ENCODE peak calls at places on chromosomes 1 and 21, in nine cellular contexts. W, C, R, Y, N, S, E, O and D are unnamed samples.
A peak's percentile ranks its signal among the peaks of the same experiment; 100 is the strongest.

GRCh38 chr1:33893147-33893830 is 29.4 kb downstream of the HMGB4 start:
- DNase-seq in S (no peak), N (no peak), E (no peak), O (no peak), C (no peak), Y (no peak), W (no peak), R (no peak), D (no peak)

GRCh38 chr1:31127266-31127665 is 61.7 kb upstream of the PUM1 start:
- DNase-seq in N (no peak), W (no peak), C (no peak), Y (no peak), S (no peak), R (no peak), O (no peak), E (no peak), D (no peak)

GRCh38 chr1:22056043-22056442 is 3.5 kb downstream of the CDC42 start:
- DNase-seq in R (no peak), O (no peak), C (no peak), Y (no peak), E (no peak), N (no peak), S (no peak), W (no peak), D (peak; percentile 11)

GRCh38 chr1:179754031-179754624 is 11.0 kb downstream of the FAM163A start:
- DNase-seq in R (no peak), E (no peak), Y (no peak), N (no peak), W (no peak), O (no peak), C (no peak), S (no peak), D (no peak)

GRCh38 chr1:109767596-109768334 is 4.0 kb upstream of the EPS8L3 start:
- DNase-seq in O (no peak), N (no peak), E (no peak), R (peak; percentile 1), Y (no peak), C (peak; percentile 48), S (no peak), W (peak; percentile 23), D (peak; percentile 62)

GRCh38 chr1:55536466-55536865 is 321.3 kb upstream of the USP24 start:
- DNase-seq in N (no peak), W (no peak), E (no peak), Y (no peak), R (no peak), O (no peak), C (no peak), S (no peak), D (no peak)

GRCh38 chr1:33001282-33001681 is 35.4 kb downstream of the AK2 start:
- DNase-seq in E (no peak), C (no peak), O (no peak), N (peak; percentile 53), Y (no peak), R (no peak), W (no peak), S (no peak), D (no peak)

GRCh38 chr1:26097696-26098095 is 13.9 kb upstream of the PDIK1L start:
- DNase-seq in E (no peak), O (no peak), N (no peak), C (no peak), R (no peak), W (no peak), Y (no peak), S (no peak), D (no peak)

DNA sequence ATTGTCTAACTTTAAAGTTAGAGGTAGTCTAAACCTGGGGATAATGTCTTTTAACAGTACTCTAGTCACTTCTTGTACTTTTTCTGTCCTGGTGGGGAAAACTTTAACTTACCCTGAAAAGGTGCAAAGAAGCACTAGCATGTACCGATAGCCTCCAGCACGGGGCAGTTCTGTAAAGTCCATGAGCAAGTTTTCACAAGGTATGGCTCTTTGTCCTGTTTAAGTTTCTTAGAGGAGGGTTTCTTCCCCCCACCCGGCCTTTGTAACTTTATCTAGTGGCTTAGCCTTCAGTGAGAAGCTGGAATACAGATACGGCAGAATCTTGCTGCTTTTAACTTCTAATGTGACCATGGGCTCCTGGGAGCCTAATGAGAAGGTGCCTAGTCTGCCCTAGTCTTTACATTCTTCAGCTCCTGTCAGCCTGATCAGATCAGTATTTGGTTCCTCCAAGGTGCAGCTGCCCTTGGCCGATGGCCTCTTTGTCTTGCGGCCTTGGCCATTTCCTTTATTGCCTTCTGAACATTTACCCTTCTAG is 39.8 kb upstream of the CFAP126 start:
- DNase-seq in E (no peak), C (no peak), S (no peak), R (no peak), O (no peak), W (no peak), N (no peak), Y (no peak), D (no peak)
- TF ChIP-seq POLR2A in E (no peak), C (no peak), S (no peak), R (no peak), O (no peak), W (no peak), N (no peak), Y (no peak), D (no peak)

GRCh38 chr1:163308811-163309210 is 12.9 kb upstream of the NUF2 start:
- DNase-seq in S (no peak), Y (no peak), N (no peak), C (no peak), E (no peak), R (no peak), O (no peak), W (no peak), D (no peak)

GRCh38 chr1:163303561-163303960 is 18.2 kb upstream of the NUF2 start:
- DNase-seq in R (no peak), C (no peak), S (no peak), O (no peak), Y (no peak), W (no peak), N (no peak), E (no peak), D (no peak)

GRCh38 chr1:163307479-163308171 is 14.1 kb upstream of the NUF2 start:
- DNase-seq in N (no peak), R (no peak), W (no peak), Y (no peak), E (no peak), S (no peak), C (no peak), O (no peak), D (no peak)
- TF ChIP-seq POLR2AphosphoS5 in N (no peak), R (no peak), W (no peak), Y (no peak), E (no peak), S (no peak), C (no peak), O (no peak), D (no peak)

GRCh38 chr1:117830222-117830621 is 99.2 kb downstream of the GDAP2 start:
- DNase-seq in C (no peak), R (no peak), W (no peak), O (no peak), Y (no peak), S (no peak), N (no peak), E (no peak), D (no peak)
- TF ChIP-seq POLR2A in C (no peak), R (no peak), W (no peak), O (no peak), Y (no peak), S (no peak), N (no peak), E (no peak), D (no peak)

DNA sequence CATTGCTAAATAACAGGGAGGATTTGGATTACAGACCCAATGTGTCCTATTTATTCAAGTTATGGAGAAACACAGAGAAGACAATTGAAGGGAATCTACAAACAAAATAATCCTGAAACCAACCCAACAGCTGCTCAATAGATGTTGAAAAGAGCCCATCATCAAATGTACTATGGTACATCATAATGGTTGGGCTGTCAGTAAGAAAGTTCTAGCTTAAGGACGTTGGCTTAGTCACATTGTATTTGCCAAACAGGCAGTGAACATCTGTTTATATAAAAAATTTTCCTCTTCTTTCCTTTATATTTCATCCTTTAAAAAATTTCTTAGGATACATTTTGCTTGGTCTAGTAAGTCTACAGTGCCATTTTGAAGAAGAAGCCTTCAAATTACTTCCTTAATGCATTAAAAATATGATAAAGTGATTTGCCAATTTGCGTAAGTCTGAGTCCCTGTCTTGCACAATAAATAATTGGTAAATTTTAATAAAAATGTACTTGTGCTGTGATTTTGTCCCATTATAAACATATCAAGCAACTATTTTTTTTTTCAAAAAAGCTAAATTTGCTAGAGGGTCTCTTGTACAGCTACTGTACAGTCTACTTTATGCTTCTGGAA is 14.4 kb downstream of the MAP3K7CL start:
- DNase-seq in E (no peak), C (no peak), O (no peak), W (no peak), Y (no peak), N (no peak), S (no peak), R (no peak), D (no peak)
- TF ChIP-seq POLR2AphosphoS5 in E (no peak), C (no peak), O (no peak), W (no peak), Y (no peak), N (no peak), S (no peak), R (no peak), D (no peak)

DNA sequence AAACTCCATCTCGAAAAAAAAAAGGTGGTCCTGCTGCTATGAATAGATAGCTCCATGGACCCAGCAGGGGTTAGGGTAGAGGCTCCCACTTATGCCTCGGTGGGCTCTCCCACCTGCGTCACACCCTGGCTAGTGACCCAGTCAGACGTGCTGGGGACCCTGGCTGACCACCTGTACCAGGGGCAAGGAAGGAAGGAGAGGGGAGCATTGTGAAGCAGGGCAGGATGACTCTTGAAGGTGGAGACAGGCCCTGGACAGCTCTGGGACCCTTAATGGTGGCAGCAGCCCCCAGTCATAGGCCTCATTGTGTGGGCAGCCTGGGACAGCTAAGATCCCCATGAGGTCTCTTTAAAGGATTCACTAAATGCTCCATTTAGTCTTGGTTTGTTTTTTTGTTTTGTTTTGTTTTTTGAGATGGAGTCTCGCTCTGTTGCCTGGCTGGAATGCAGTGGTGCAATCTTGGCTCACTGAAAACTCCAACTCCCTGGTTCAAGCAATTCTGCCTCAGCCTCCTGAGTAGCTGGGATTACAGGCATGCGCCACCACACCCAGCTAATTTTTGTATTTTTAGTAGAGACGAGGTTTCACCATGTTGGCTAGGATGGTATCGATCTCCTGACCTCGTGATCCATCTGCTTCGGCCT is 10.4 kb upstream of the SNAPIN start:
- DNase-seq in N (no peak), O (no peak), Y (no peak), R (no peak), E (no peak), W (no peak), C (no peak), S (no peak), D (peak; percentile 57)
- TF ChIP-seq POLR2A in N (peak; percentile 54), O (peak; percentile 44), Y (no peak), R (no peak), E (peak; percentile 24), W (no peak), C (no peak), S (no peak), D (no peak)

GRCh38 chr1:164786980-164787833 is 228.2 kb downstream of the PBX1 start:
- DNase-seq in O (peak; percentile 45), E (peak; percentile 67), C (peak; percentile 87), W (peak; percentile 85), Y (peak; percentile 65), R (peak; percentile 85), S (peak; percentile 96), N (peak; percentile 90), D (peak; percentile 90)
- TF ChIP-seq POLR2AphosphoS5 in O (no peak), E (no peak), C (peak; percentile 27), W (peak; percentile 26), Y (no peak), R (no peak), S (no peak), N (no peak), D (no peak)